ENCODE peak calls at places on chromosomes 11 and 22, in four cellular contexts. D is naive B cell, O is Calu3, U is endothelial cell. M is an unnamed sample.

GRCh38 chr22:49103314-49104052 is 724.2 kb downstream of the BRD1 start:
- DNase-seq in U (no peak), O (no peak), D (no peak), M (peak)

GRCh38 chr22:32473388-32473952 is 1.1 kb upstream of the FBXO7 start:
- DNase-seq in U (peak), O (peak), D (peak), M (peak)

GRCh38 chr11:942853-943252 is 17.2 kb downstream of the AP2A2 start:
- DNase-seq in D (no peak), U (no peak), O (no peak), M (no peak)

GRCh38 chr11:93662177-93662575 is 694 bp downstream of the CEP295 start:
- DNase-seq in D (no peak), U (no peak), O (no peak), M (no peak)

GRCh38 chr11:3990406-3990805 is 104.2 kb upstream of the RRM1 start:
- DNase-seq in O (no peak), D (no peak), U (no peak), M (no peak)

GRCh38 chr11:92552942-92553341 is 328.3 kb downstream of the FAT3 start:
- DNase-seq in O (no peak), D (no peak), U (no peak), M (no peak)

GRCh38 chr22:37166675-37167066 is 17.0 kb upstream of the IL2RB start:
- DNase-seq in O (peak), U (peak), D (peak), M (peak)

GRCh38 chr11:12242071-12242672 is 131.8 kb downstream of the MICAL2 start:
- DNase-seq in U (no peak), O (no peak), D (no peak), M (no peak)

GRCh38 chr11:47460571-47461235 is 11.8 kb upstream of the RAPSN start:
- DNase-seq in O (no peak), U (no peak), D (no peak), M (no peak)

GRCh38 chr11:36500315-36500721 is 9.8 kb downstream of the TRAF6 start:
- DNase-seq in O (peak), U (no peak), D (no peak), M (no peak)

M was measured in SK-N-SH.